ENCODE peak calls at places on chromosomes 16 and 17, in four cellular contexts. O, K, D and X are unnamed samples.

GRCh38 chr16:27240948-27241531 is 27.5 kb downstream of the NSMCE1 start:
- DNase-seq in O (no peak), K (no peak), D (no peak), X (no peak)

GRCh38 chr17:66580178-66580577 is 254.7 kb upstream of the CACNG5 start:
- DNase-seq in O (no peak), K (no peak), D (no peak), X (no peak)

GRCh38 chr17:81517339-81518112 is 4.9 kb upstream of the ACTG1 start:
- DNase-seq in O (peak; percentile 82), K (no peak), D (peak; percentile 56), X (no peak)

GRCh38 chr16:54176376-54176901 is 110.1 kb downstream of the IRX3 start:
- DNase-seq in O (no peak), K (no peak), D (peak; percentile 60), X (no peak)

GRCh38 chr17:27207073-27207511 is 86.8 kb upstream of the WSB1 start:
- DNase-seq in O (no peak), K (peak; percentile 22), D (no peak), X (peak; percentile 36)

GRCh38 chr16:81216706-81217105 is 21.8 kb upstream of the BCO1 start:
- DNase-seq in O (no peak), K (no peak), D (no peak), X (no peak)

GRCh38 chr17:35733366-35733765 is 1.9 kb downstream of the RASL10B start:
- DNase-seq in O (no peak), K (no peak), D (no peak), X (no peak)

GRCh38 chr17:75468311-75468754 is 11.9 kb downstream of the TMEM94 start:
- DNase-seq in O (no peak), K (no peak), D (no peak), X (no peak)

GRCh38 chr17:58498177-58498828 is 10.1 kb upstream of the HSF5 start:
- DNase-seq in O (no peak), K (no peak), D (no peak), X (no peak)

GRCh38 chr17:2214047-2214717 is 89.4 kb downstream of the SMG6 start:
- DNase-seq in O (no peak), K (no peak), D (no peak), X (no peak)

GRCh38 chr17:6398955-6399354 is 36.0 kb downstream of the AIPL1 start:
- DNase-seq in O (no peak), K (no peak), D (no peak), X (no peak)

GRCh38 chr16:47073223-47074155 is 70.3 kb downstream of the NETO2 start:
- DNase-seq in O (peak; percentile 43), K (no peak), D (no peak), X (no peak)

DNA sequence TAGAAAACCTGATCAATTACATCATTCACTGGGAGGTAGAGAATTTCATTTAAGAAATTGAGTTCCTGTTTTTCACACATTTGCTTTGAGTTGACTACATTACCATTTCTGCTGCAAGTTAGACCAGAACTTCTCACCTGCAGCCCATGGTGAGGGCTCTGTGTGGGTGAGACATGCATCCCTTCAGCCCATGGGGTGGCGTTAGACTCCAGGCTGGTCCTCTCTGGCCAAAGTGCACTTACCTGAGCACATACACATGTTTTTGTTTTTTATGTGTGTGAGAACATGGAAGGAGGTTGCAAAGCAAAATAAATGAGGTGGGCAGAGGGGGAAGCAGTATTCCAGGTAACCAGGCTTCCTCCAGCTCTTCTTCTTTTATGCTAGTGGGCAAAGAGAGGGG is 470.2 kb downstream of the PMP22 start:
- DNase-seq in O (no peak), K (no peak), D (no peak), X (no peak)
- TF ChIP-seq CTCF in O (no peak), K (no peak), D (no peak), X (no peak)

GRCh38 chr16:85829751-85830445 is 30.4 kb downstream of the COX4I1 start:
- DNase-seq in O (no peak), K (no peak), D (no peak), X (no peak)

GRCh38 chr16:85826686-85827247 is 27.3 kb downstream of the COX4I1 start:
- DNase-seq in O (no peak), K (no peak), D (no peak), X (no peak)

GRCh38 chr16:85829266-85829665 is 29.8 kb downstream of the COX4I1 start:
- DNase-seq in O (no peak), K (no peak), D (no peak), X (no peak)

GRCh38 chr16:85825326-85825725 is 25.8 kb downstream of the COX4I1 start:
- DNase-seq in O (no peak), K (no peak), D (no peak), X (no peak)

GRCh38 chr16:85828166-85828565 is 28.7 kb downstream of the COX4I1 start:
- DNase-seq in O (no peak), K (no peak), D (no peak), X (no peak)
- H3K4me1 ChIP-seq in O (peaks cover 20% of the 10 kb centered on the region), K (no peaks in the 10 kb centered on the region), D (no peaks in the 10 kb centered on the region), X (no peaks in the 10 kb centered on the region)

GRCh38 chr17:77088455-77089117 is 52.2 kb upstream of the SEC14L1 start:
- DNase-seq in O (peak; percentile 87), K (peak; percentile 99), D (peak; percentile 94), X (peak; percentile 86)

GRCh38 chr17:77085916-77086432 is 54.8 kb upstream of the SEC14L1 start:
- DNase-seq in O (no peak), K (no peak), D (peak; percentile 54), X (no peak)

GRCh38 chr17:77087650-77088454 is 52.9 kb upstream of the SEC14L1 start:
- DNase-seq in O (no peak), K (no peak), D (no peak), X (no peak)

GRCh38 chr17:77089118-77089477 is 51.7 kb upstream of the SEC14L1 start:
- DNase-seq in O (no peak), K (no peak), D (no peak), X (no peak)

DNA sequence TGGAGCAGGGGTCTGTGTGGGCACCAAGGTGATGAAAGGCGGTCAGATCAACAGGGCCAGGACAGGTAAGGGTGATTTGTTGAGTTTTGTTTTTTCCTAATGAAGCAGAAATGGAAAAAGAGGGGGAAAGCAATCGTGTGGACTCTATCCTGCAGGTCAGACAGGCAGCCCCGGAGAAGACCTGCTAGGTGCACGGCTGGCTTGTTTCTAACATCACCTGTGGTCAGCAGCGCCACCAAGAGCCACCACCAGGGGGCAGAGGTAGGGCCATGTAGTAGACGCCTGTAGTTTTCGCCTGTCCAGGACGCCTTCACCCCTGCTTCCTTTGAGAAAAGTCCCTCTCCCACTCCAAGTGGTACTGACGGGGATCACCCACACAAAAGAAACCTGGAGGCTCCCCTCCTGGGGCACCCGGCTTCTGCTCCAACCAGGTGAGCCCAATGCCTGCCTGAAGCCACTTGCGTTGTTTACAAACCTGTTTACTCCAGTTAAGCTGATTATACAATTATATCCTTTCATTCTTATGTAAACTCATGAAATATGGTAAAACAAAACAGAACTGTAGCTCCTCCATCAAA is 54.2 kb upstream of the SEC14L1 start:
- DNase-seq in O (no peak), K (peak; percentile 85), D (peak; percentile 99), X (peak; percentile 68)
- TF ChIP-seq SIN3A in O (no peak), K (no peak), D (no peak), X (no peak)

GRCh38 chr16:22198547-22199293 is 7.4 kb upstream of the EEF2K start:
- DNase-seq in O (no peak), K (no peak), D (no peak), X (no peak)
- TF ChIP-seq CTCF in O (peak; percentile 31), K (no peak), D (peak; percentile 2), X (peak; percentile 48)

GRCh38 chr17:17034496-17035066 is 7.7 kb upstream of the MPRIP start:
- DNase-seq in O (no peak), K (no peak), D (no peak), X (no peak)

GRCh38 chr17:17033466-17033865 is 8.8 kb upstream of the MPRIP start:
- DNase-seq in O (no peak), K (no peak), D (no peak), X (no peak)

GRCh38 chr17:17035490-17035889 is 6.8 kb upstream of the MPRIP start:
- DNase-seq in O (no peak), K (no peak), D (no peak), X (no peak)

GRCh38 chr17:17032131-17032692 is 10.0 kb upstream of the MPRIP start:
- DNase-seq in O (no peak), K (no peak), D (no peak), X (no peak)

DNA sequence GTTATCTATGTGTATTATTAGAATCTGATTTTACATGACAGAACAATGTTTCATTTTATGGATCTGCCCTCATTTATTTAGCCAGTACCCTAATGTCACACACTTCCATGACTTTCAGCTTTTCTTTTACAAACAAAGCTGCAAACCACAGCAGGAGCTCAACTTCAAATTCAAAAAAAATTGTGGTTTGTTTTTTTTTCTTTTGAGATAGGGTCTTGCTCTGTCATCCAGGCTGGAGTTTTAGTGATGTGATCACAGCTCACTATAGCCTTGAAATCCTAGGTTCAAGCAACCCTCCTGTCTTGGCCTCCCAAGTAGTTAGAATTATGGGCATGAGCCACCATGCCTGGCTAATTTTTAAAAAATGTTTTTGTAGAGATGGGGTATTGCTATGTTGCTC is 8.2 kb upstream of the MPRIP start:
- DNase-seq in O (no peak), K (no peak), D (no peak), X (no peak)
- H3K4me1 ChIP-seq in O (peaks cover 3% of the 10 kb centered on the region), K (peaks cover 33% of the 10 kb centered on the region), D (peaks cover 12% of the 10 kb centered on the region), X (peaks cover 10% of the 10 kb centered on the region)

GRCh38 chr16:56355221-56355620 is 70.1 kb downstream of the AMFR start:
- DNase-seq in O (no peak), K (no peak), D (no peak), X (no peak)
- TF ChIP-seq SIN3A in O (no peak), K (no peak), D (no peak), X (no peak)

GRCh38 chr17:18960803-18961511 is 9.0 kb downstream of the SLC5A10 start:
- DNase-seq in O (peak; percentile 44), K (no peak), D (peak; percentile 99), X (peak; percentile 54)
- TF ChIP-seq CTCF in O (peak; percentile 95), K (peak; percentile 89), D (peak; percentile 94), X (peak; percentile 94)

GRCh38 chr17:17749025-17749772 is 67.9 kb downstream of the RAI1 start:
- DNase-seq in O (no peak), K (no peak), D (peak; percentile 65), X (no peak)
- H3K4me1 ChIP-seq in O (peaks cover 48% of the 10 kb centered on the region), K (peaks cover 30% of the 10 kb centered on the region), D (peaks cover 34% of the 10 kb centered on the region), X (peaks cover 40% of the 10 kb centered on the region)